ENCODE peak calls at places on chromosome 20, in seven cellular contexts. K is astrocyte of the cerebellum, G is suprapubic skin, L is GM12865, J is heart right ventricle, Y is psoas muscle, B is fibroblast of lung. A is an unnamed sample.

GRCh38 chr20:39338977-39339376 is 376.8 kb downstream of the DHX35 start:
- DNase-seq in K (no peak), G (no peak), L (peak; percentile 51), J (peak; percentile 5), Y (no peak), B (peak; percentile 0), A (no peak)

GRCh38 chr20:33589059-33589458 is 73.1 kb upstream of the C20orf144 start:
- DNase-seq in K (no peak), G (no peak), L (no peak), J (no peak), Y (no peak), B (no peak), A (no peak)

GRCh38 chr20:2775139-2775538 is 25.3 kb downstream of the CPXM1 start:
- DNase-seq in K (no peak), G (no peak), L (no peak), J (no peak), Y (no peak), B (no peak), A (no peak)

GRCh38 chr20:16664031-16664430 is 65.8 kb upstream of the SNRPB2 start:
- DNase-seq in K (no peak), G (no peak), L (no peak), J (no peak), Y (no peak), B (no peak), A (no peak)

GRCh38 chr20:50189681-50190250 is 864 bp upstream of the CEBPB start:
- DNase-seq in K (no peak), G (peak; percentile 86), L (no peak), J (peak; percentile 57), Y (peak; percentile 65), B (no peak), A (no peak)

GRCh38 chr20:35673884-35674283 is 9.2 kb upstream of the CPNE1 start:
- DNase-seq in K (no peak), G (no peak), L (no peak), J (no peak), Y (no peak), B (no peak), A (no peak)

GRCh38 chr20:3146732-3147341 is 12.8 kb downstream of the FASTKD5 start:
- DNase-seq in K (no peak), G (no peak), L (no peak), J (no peak), Y (no peak), B (peak; percentile 56), A (no peak)

GRCh38 chr20:13819885-13820645 is 35.2 kb downstream of the NDUFAF5 start:
- DNase-seq in K (peak; percentile 48), G (no peak), L (peak; percentile 63), J (no peak), Y (peak; percentile 28), B (peak; percentile 52), A (no peak)

GRCh38 chr20:6053776-6054688 is at the start of gene LRRN4:
- DNase-seq in K (no peak), G (no peak), L (no peak), J (no peak), Y (no peak), B (peak; percentile 51), A (no peak)

GRCh38 chr20:22619806-22620205 is 35.4 kb upstream of the FOXA2 start:
- DNase-seq in K (no peak), G (no peak), L (no peak), J (no peak), Y (no peak), B (no peak), A (no peak)

GRCh38 chr20:22626501-22626900 is 42.1 kb upstream of the FOXA2 start:
- DNase-seq in K (no peak), G (no peak), L (no peak), J (no peak), Y (no peak), B (no peak), A (no peak)

GRCh38 chr20:22619272-22619671 is 34.9 kb upstream of the FOXA2 start:
- DNase-seq in K (no peak), G (no peak), L (no peak), J (no peak), Y (no peak), B (no peak), A (no peak)

GRCh38 chr20:22620342-22620741 is 36.0 kb upstream of the FOXA2 start:
- DNase-seq in K (no peak), G (no peak), L (no peak), J (no peak), Y (no peak), B (no peak), A (no peak)

GRCh38 chr20:22623211-22623610 is 38.8 kb upstream of the FOXA2 start:
- DNase-seq in K (no peak), G (no peak), L (no peak), J (no peak), Y (no peak), B (no peak), A (no peak)
- H3K4me3 ChIP-seq in K (no peak overlapping the region), G (no peak overlapping the region), L (no peak overlapping the region), J (no peak overlapping the region), Y (no peak overlapping the region), B (no peak overlapping the region), A (no peak overlapping the region)

GRCh38 chr20:57761413-57761734 is 51.6 kb upstream of the PMEPA1 start:
- DNase-seq in K (no peak), G (no peak), L (no peak), J (no peak), Y (no peak), B (no peak), A (no peak)

GRCh38 chr20:57763235-57763595 is 53.4 kb upstream of the PMEPA1 start:
- DNase-seq in K (no peak), G (no peak), L (no peak), J (no peak), Y (no peak), B (no peak), A (no peak)

GRCh38 chr20:57760698-57761412 is 51.0 kb upstream of the PMEPA1 start:
- DNase-seq in K (no peak), G (peak; percentile 31), L (peak; percentile 17), J (no peak), Y (no peak), B (no peak), A (no peak)

GRCh38 chr20:57759724-57760123 is 49.9 kb upstream of the PMEPA1 start:
- DNase-seq in K (no peak), G (peak; percentile 16), L (no peak), J (no peak), Y (no peak), B (no peak), A (no peak)

DNA sequence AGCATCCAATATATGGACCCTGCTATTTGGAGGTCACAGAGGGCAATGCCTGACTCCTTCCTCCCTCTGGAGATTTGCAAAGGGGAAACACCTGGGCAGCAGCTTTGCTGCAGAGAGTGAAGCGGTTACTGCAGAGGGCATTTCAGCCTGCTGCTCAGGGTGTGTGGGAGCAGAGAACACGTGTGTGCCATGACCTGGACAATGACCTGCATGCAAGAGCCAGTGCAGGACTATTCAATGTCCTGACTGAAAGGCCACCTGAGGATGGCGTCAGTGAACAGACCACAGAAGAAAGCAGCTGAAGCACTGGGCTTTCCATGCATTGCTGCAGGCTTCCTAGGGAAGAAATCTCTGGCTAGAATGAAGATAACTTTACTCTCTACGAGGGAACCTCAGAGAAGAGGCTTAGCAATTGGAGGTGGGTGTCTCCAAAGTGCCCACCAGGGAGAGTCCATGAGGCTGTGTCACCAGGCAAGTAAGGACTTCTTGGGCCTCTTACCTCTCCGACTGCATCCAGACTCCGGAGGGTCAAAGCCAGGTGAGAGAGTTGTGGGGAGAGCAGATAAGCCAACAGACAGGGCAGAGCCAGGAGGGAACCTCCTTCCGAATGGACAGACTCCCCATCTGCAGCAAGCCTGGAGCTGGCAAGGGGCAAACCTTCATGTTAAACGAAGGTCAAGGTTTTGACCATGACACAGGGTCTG is 52.9 kb upstream of the PMEPA1 start:
- DNase-seq in K (no peak), G (peak; percentile 27), L (no peak), J (no peak), Y (no peak), B (no peak), A (no peak)
- H3K4me3 ChIP-seq in K (no peak overlapping the region), G (no peak overlapping the region), L (no peak overlapping the region), J (no peak overlapping the region), Y (no peak overlapping the region), B (no peak overlapping the region), A (no peak overlapping the region)

GRCh38 chr20:63698739-63699465 is 2.5 kb downstream of the TNFRSF6B start:
- DNase-seq in K (peak; percentile 66), G (peak; percentile 77), L (peak; percentile 77), J (no peak), Y (peak; percentile 85), B (peak; percentile 92), A (no peak)
- H3K4me3 ChIP-seq in K (peak overlapping the region; percentile 6), G (peak overlapping the region; percentile 47), L (no peak overlapping the region), J (no peak overlapping the region), Y (peak overlapping the region; percentile 9), B (no peak overlapping the region), A (peak overlapping the region; percentile 40)

DNA sequence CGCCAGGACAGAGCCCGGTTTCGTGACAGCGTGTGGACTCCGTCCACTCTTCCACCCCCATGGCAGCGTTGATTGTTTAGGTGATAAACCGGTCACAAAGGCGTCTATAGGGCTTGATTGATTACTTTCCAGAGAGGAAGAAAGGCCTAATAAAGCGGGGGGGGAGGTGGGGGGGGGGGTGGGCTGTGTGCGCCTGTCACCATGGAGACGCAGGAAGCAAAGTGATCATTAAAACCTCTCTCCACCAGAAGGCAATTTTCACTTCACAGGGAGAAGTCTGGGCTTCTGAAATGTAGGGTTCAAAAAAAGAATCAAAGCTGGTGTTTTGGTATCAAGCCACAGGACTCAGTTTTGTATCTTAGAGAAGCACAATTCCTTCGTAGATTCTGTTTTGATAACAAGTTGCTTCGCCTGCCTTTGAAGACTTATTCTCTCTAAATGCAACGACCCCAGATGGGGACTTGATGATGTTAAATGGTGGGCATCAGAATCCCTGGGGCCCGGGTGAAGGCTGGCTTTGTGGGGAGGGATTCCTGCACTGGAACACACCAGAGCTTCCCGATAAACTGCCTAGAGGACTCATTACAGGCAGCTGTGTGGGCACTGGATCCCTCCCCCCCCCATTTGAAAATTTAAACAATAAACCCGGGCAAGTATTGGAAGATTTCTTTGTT is 1.5 kb downstream of the PHACTR3 start:
- DNase-seq in K (no peak), G (no peak), L (no peak), J (no peak), Y (no peak), B (no peak), A (no peak)
- H3K4me3 ChIP-seq in K (no peak overlapping the region), G (peak overlapping the region; percentile 26), L (no peak overlapping the region), J (peak overlapping the region; percentile 38), Y (no peak overlapping the region), B (no peak overlapping the region), A (no peak overlapping the region)

GRCh38 chr20:62067547-62068260 is 2.0 kb upstream of the TAF4 start:
- DNase-seq in K (no peak), G (no peak), L (no peak), J (no peak), Y (no peak), B (no peak), A (no peak)
- H3K4me3 ChIP-seq in K (no peak overlapping the region), G (no peak overlapping the region), L (no peak overlapping the region), J (no peak overlapping the region), Y (no peak overlapping the region), B (no peak overlapping the region), A (peak overlapping the region; percentile 81)

DNA sequence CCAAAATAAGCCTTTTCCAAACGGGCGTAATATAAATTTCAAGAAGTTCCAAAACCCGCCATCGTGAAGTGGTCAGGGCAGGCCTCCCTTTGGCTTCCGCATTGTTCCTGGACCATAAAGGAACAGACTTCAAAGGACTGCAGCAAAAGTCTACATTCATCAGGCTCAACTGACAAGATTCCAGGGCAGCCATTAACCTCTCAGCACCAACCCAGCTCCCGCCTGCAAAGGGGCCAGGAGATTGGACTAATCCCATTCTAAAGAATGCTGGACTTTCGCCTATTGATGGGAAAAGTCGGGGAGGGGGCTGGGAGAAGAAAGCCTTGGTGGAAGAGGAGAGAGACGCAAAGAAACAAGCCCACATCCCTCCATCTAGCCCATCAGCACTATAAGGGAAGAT is 18.1 kb downstream of the JAG1 start:
- DNase-seq in K (no peak), G (peak; percentile 15), L (no peak), J (no peak), Y (no peak), B (no peak), A (no peak)
- H3K4me3 ChIP-seq in K (no peak overlapping the region), G (no peak overlapping the region), L (no peak overlapping the region), J (no peak overlapping the region), Y (no peak overlapping the region), B (no peak overlapping the region), A (peak overlapping the region; percentile 28)

A was measured in thoracic aorta.